ENCODE peak calls at places on chromosomes 2 and 18, in four cellular contexts. I is SK-N-SH, L is HCT116, Y is K562. G is an unnamed sample.

GRCh38 chr2:233974530-233975071 is 57.4 kb downstream of the TRPM8 start:
- DNase-seq in L (peak; percentile 98), I (peak; percentile 32), Y (no peak), G (no peak)

GRCh38 chr2:68320118-68320641 is 431 bp upstream of the CNRIP1 start:
- DNase-seq in I (peak; percentile 55), Y (no peak), L (no peak), G (peak; percentile 19)

GRCh38 chr2:51219468-51219867 is 187.5 kb upstream of the NRXN1 start:
- DNase-seq in Y (no peak), I (no peak), L (no peak), G (no peak)

GRCh38 chr2:210277133-210277532 is 37.8 kb downstream of the MYL1 start:
- DNase-seq in L (no peak), I (no peak), Y (no peak), G (no peak)

GRCh38 chr2:16785072-16785638 is 119.5 kb upstream of the CYRIA start:
- DNase-seq in Y (no peak), I (no peak), L (no peak), G (no peak)

GRCh38 chr18:57437433-57437781 is 2.2 kb downstream of the ONECUT2 start:
- DNase-seq in I (peak; percentile 74), L (no peak), Y (no peak), G (no peak)

GRCh38 chr2:83055338-83056010 is 1403.6 kb downstream of the SUCLG1 start:
- DNase-seq in I (no peak), L (no peak), Y (no peak), G (no peak)

GRCh38 chr2:132415256-132416079 is 1.1 kb upstream of the GPR39 start:
- DNase-seq in L (no peak), Y (no peak), I (no peak), G (no peak)

GRCh38 chr2:6412533-6413085 is 453.1 kb downstream of the CMPK2 start:
- DNase-seq in Y (no peak), L (no peak), I (no peak), G (no peak)

GRCh38 chr2:157760949-157761348 is 115.2 kb downstream of the ACVR1 start:
- DNase-seq in L (no peak), Y (no peak), I (no peak), G (no peak)

GRCh38 chr2:238104521-238105311 is 4.6 kb downstream of the ESPNL start:
- DNase-seq in Y (no peak), L (no peak), I (peak; percentile 24), G (no peak)

GRCh38 chr2:149388120-149388816 is 57.9 kb downstream of the LYPD6 start:
- DNase-seq in L (no peak), Y (no peak), I (peak; percentile 19), G (no peak)

GRCh38 chr2:65612654-65613053 is 180.3 kb upstream of the SPRED2 start:
- DNase-seq in L (no peak), Y (no peak), I (no peak), G (no peak)

GRCh38 chr2:170917219-170917851 is 11.7 kb upstream of the GORASP2 start:
- DNase-seq in L (no peak), I (no peak), Y (no peak), G (no peak)

GRCh38 chr18:75075016-75075305 is 134.0 kb downstream of the PTGR3 start:
- DNase-seq in I (no peak), L (no peak), Y (no peak), G (no peak)

GRCh38 chr2:207423886-207424285 is 105.9 kb upstream of the CREB1 start:
- DNase-seq in I (no peak), L (no peak), Y (no peak), G (no peak)

GRCh38 chr2:4895376-4895775 is 796.8 kb upstream of the SOX11 start:
- DNase-seq in I (no peak), L (no peak), Y (no peak), G (no peak)

DNA sequence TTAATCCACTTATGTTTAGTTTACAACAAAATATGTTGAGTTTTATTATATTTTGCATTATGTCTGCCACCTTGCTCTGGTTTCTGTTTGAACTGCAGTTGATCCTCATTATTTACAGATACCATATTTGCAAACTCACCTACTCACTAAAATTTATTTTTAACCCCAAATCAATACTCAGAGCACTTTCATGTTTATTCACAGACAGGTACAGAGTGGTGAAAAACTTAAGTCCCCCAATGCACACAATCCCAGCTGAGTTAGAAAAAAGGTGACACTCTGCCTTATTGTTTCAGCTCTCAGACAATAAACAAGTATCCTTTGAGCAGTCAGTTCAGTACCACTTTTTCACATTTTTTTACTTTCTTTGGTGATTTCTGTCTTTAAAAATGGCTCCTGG is 13.7 kb downstream of the GCG start:
- DNase-seq in L (no peak), Y (no peak), I (no peak), G (no peak)
- TF ChIP-seq JUND in L (no peak), Y (no peak), I (no peak), G (no peak)

GRCh38 chr2:11309706-11310105 is 34.7 kb downstream of the ROCK2 start:
- DNase-seq in L (no peak), I (no peak), Y (no peak), G (no peak)
- TF ChIP-seq JUND in L (no peak), I (no peak), Y (no peak), G (no peak)

DNA sequence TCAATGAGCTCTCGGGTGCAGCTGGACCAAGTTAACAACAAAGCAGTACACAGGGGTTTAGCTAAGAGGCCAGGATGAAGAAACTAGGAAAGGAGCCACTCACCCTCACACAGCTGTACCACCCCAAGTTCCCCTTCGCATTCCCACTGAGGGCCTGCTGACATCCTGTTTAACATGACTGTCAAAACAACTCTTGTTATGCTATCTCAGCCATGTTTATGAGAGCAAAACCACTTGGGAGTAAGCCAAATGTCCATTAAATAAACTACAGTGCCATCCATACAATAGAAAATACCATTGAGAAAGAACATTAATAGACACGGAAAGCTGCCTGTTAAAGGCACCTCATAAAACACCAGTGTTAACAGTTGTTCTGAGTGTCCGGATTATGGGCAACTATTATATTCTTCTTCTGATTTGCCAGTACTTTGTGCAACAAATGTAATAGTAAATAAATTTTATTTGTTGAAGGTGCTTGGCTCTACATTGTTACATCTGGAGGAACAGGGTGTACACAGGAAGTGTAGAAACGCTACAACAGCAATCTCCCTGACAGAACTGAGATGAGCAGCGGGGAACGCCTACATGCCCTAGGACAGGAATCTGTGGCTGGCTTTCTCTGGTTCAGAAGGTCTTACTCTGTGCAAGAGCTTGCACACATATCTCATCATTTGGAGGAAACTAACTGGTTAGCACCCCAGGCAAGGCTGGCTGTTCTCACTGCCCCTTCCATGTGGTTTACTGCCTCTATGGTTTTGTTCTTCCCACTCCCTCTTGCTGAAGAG is 85.6 kb downstream of the EHD3 start:
- DNase-seq in Y (no peak), I (no peak), L (no peak), G (no peak)
- TF ChIP-seq JUND in Y (no peak), I (no peak), L (no peak), G (no peak)

DNA sequence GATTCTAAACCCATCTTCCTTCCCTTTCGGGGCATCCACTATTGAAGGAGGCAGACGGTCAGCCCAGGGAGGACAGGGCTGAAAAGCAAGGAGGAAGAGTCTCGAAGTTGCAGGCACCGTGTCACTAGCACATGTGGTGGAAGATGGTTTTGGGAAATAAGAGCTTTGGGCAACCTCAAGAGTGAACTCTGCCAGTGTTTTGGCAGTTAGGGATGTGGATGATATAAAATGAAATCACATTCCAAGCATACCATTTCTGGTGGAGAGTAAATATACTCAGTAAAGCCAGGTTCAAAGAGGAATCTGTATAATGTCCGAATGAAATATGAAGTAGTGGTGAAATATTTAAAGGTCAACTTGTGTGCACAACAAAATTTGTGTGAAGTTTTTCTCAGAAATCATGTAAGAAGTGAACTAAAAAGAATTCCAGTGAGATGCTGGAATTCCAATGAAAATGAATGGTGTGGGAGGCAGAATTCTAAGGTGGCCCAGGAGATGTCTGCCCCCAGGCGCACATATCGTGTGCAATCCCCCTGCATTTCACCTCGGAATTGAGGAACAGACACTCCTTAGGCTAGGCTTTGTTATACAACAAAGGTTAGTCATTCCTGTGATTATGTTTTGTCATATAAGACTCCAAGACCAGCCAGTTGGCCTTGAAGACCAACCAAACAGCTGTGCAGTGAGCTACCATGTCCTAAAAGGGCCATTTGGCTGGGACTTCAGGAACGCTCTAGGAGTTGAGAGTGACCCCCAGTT is 147.1 kb downstream of the SH3BP4 start:
- DNase-seq in I (no peak), Y (no peak), L (no peak), G (peak; percentile 12)
- TF ChIP-seq JUND in I (peak; percentile 25), Y (no peak), L (no peak), G (no peak)

DNA sequence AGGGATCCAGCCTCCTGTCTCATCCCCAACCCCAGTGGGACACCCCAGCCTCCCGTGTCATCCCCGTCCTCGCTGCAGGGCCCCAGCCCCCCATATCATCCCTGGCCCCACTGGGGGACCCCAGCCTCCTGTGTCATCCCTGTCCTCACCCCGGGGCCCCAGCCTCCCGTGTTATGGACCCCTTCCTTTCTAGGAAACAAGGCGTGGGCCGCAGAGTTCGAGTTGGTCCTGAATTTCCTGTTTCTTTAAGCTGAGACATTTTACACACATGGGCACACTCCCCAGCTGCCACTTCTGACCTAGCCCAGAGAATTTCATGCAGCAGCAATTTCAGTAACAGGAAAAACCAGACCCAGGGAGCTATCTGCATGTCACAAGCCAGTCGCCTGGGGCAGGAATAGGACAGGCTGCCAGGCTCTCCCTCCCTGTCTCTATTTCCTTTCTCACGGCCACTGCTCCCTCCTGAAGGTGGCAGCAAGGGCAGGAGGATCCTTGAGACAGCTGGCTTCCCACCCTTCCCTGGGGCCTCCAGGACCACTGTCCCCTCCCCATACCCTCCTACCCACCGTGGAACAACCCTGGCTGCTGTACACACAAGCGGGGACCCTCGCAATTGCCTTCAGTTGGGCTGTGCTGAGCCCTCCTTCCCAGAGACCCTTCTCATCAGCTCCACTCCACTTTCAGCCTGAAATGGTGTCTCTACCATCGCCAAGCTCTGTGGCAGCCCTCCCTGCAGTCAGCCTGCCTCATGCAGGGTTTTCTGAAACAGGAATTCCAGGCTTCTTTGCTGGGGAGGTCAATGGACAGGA is 141.9 kb upstream of the ID2 start:
- DNase-seq in L (no peak), Y (no peak), I (peak; percentile 93), G (peak; percentile 75)
- TF ChIP-seq JUND in L (no peak), Y (no peak), I (no peak), G (peak; percentile 20)

GRCh38 chr2:223043164-223043941 is 8.6 kb upstream of the KCNE4 start:
- DNase-seq in Y (no peak), I (no peak), L (no peak), G (no peak)

GRCh38 chr2:223042284-223042683 is 9.7 kb upstream of the KCNE4 start:
- DNase-seq in Y (no peak), I (no peak), L (no peak), G (no peak)

GRCh38 chr2:223044092-223044836 is 7.7 kb upstream of the KCNE4 start:
- DNase-seq in I (no peak), Y (peak; percentile 56), L (no peak), G (no peak)

GRCh38 chr2:223041527-223042109 is 10.4 kb upstream of the KCNE4 start:
- DNase-seq in I (no peak), Y (peak; percentile 66), L (peak; percentile 71), G (no peak)

DNA sequence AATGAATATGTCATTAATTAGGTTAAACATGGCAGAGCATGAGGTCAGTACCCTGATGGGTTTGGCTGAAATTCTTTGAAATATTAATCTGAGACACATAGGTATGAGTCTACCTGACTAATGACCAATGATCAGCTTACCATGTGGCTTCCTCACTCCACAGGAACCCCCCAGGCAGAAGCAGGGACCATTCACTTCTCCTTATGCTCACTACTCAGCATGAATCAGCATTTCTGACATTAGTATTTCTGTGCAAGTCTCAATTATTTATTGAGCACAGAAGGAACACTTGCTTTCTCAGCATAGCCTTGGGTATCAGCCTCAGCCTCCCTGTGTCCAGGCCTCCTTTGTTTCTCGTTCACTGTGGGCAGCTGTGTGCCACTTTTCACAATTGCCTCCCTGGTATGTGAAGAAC is 9.3 kb upstream of the KCNE4 start:
- DNase-seq in I (no peak), L (no peak), Y (no peak), G (no peak)
- TF ChIP-seq JUND in I (no peak), L (no peak), Y (peak; percentile 34), G (no peak)

G was measured in T47D.